ENCODE peak calls at places on chromosomes 6 and 20, in seven cellular contexts. One of them, this sample, is unnamed.

GRCh38 chr6:11969092-11969491 is 43.0 kb upstream of the HIVEP1 start:
- DNase-seq in CD4-positive, CD25-positive, alpha-beta regulatory T cell: no peak
- DNase-seq in PC-9: no peak
- DNase-seq in neural progenitor cell: no peak
- DNase-seq in tibial nerve: no peak
- DNase-seq in prostate gland: no peak
- DNase-seq in cardiac muscle cell: no peak
- DNase-seq in this sample: no peak

GRCh38 chr6:161498359-161498758 is 224.5 kb upstream of the AGPAT4 start:
- DNase-seq in cardiac muscle cell: peak; percentile 46
- DNase-seq in PC-9: no peak
- DNase-seq in prostate gland: no peak
- DNase-seq in tibial nerve: no peak
- DNase-seq in CD4-positive, CD25-positive, alpha-beta regulatory T cell: no peak
- DNase-seq in neural progenitor cell: peak; percentile 84
- DNase-seq in this sample: peak; percentile 75

GRCh38 chr6:20400476-20401402 is 940 bp upstream of the E2F3 start:
- DNase-seq in tibial nerve: peak; percentile 20
- DNase-seq in neural progenitor cell: peak; percentile 83
- DNase-seq in CD4-positive, CD25-positive, alpha-beta regulatory T cell: peak; percentile 63
- DNase-seq in PC-9: no peak
- DNase-seq in prostate gland: no peak
- DNase-seq in cardiac muscle cell: peak; percentile 81
- DNase-seq in this sample: peak; percentile 78

GRCh38 chr6:88179692-88180091 is 13.5 kb upstream of the CNR1 start:
- DNase-seq in CD4-positive, CD25-positive, alpha-beta regulatory T cell: no peak
- DNase-seq in neural progenitor cell: peak; percentile 17
- DNase-seq in prostate gland: no peak
- DNase-seq in cardiac muscle cell: no peak
- DNase-seq in PC-9: no peak
- DNase-seq in tibial nerve: no peak
- DNase-seq in this sample: no peak

GRCh38 chr6:53852805-53853204 is 58.0 kb downstream of the LRRC1 start:
- DNase-seq in neural progenitor cell: no peak
- DNase-seq in cardiac muscle cell: no peak
- DNase-seq in PC-9: no peak
- DNase-seq in CD4-positive, CD25-positive, alpha-beta regulatory T cell: no peak
- DNase-seq in prostate gland: no peak
- DNase-seq in tibial nerve: no peak
- DNase-seq in this sample: no peak

GRCh38 chr6:41937881-41938574 is 3.6 kb downstream of the CCND3 start:
- DNase-seq in PC-9: no peak
- DNase-seq in tibial nerve: no peak
- DNase-seq in cardiac muscle cell: no peak
- DNase-seq in neural progenitor cell: no peak
- DNase-seq in prostate gland: no peak
- DNase-seq in CD4-positive, CD25-positive, alpha-beta regulatory T cell: peak; percentile 81
- DNase-seq in this sample: no peak

GRCh38 chr6:41599836-41600445 is 38.3 kb upstream of the MDFI start:
- DNase-seq in neural progenitor cell: no peak
- DNase-seq in prostate gland: no peak
- DNase-seq in PC-9: no peak
- DNase-seq in tibial nerve: no peak
- DNase-seq in CD4-positive, CD25-positive, alpha-beta regulatory T cell: no peak
- DNase-seq in cardiac muscle cell: no peak
- DNase-seq in this sample: no peak

GRCh38 chr6:128005009-128005408 is 104.2 kb upstream of the THEMIS start:
- DNase-seq in PC-9: no peak
- DNase-seq in neural progenitor cell: no peak
- DNase-seq in CD4-positive, CD25-positive, alpha-beta regulatory T cell: no peak
- DNase-seq in cardiac muscle cell: no peak
- DNase-seq in prostate gland: no peak
- DNase-seq in tibial nerve: no peak
- DNase-seq in this sample: no peak

GRCh38 chr6:12113190-12113578 is 101.1 kb downstream of the HIVEP1 start:
- DNase-seq in prostate gland: no peak
- DNase-seq in cardiac muscle cell: no peak
- DNase-seq in PC-9: no peak
- DNase-seq in neural progenitor cell: no peak
- DNase-seq in tibial nerve: no peak
- DNase-seq in CD4-positive, CD25-positive, alpha-beta regulatory T cell: no peak
- DNase-seq in this sample: no peak

GRCh38 chr20:37539956-37540455 is 12.3 kb upstream of the BLCAP start:
- DNase-seq in tibial nerve: no peak
- DNase-seq in prostate gland: no peak
- DNase-seq in neural progenitor cell: no peak
- DNase-seq in cardiac muscle cell: no peak
- DNase-seq in CD4-positive, CD25-positive, alpha-beta regulatory T cell: no peak
- DNase-seq in PC-9: no peak
- DNase-seq in this sample: no peak

GRCh38 chr6:5270093-5270680 is 8.9 kb downstream of the FARS2 start:
- DNase-seq in cardiac muscle cell: peak; percentile 8
- DNase-seq in CD4-positive, CD25-positive, alpha-beta regulatory T cell: no peak
- DNase-seq in PC-9: no peak
- DNase-seq in prostate gland: no peak
- DNase-seq in neural progenitor cell: no peak
- DNase-seq in tibial nerve: no peak
- DNase-seq in this sample: no peak

GRCh38 chr20:32978009-32978335 is 26.3 kb downstream of the SUN5 start:
- DNase-seq in tibial nerve: no peak
- DNase-seq in neural progenitor cell: no peak
- DNase-seq in prostate gland: no peak
- DNase-seq in CD4-positive, CD25-positive, alpha-beta regulatory T cell: no peak
- DNase-seq in cardiac muscle cell: no peak
- DNase-seq in PC-9: no peak
- DNase-seq in this sample: no peak

GRCh38 chr20:38915355-38915754 is 10.9 kb upstream of the FAM83D start:
- DNase-seq in tibial nerve: no peak
- DNase-seq in cardiac muscle cell: no peak
- DNase-seq in CD4-positive, CD25-positive, alpha-beta regulatory T cell: no peak
- DNase-seq in PC-9: no peak
- DNase-seq in neural progenitor cell: no peak
- DNase-seq in prostate gland: no peak
- DNase-seq in this sample: no peak

GRCh38 chr20:64049060-64049886 is at the start of gene SOX18:
- DNase-seq in PC-9: peak; percentile 51
- DNase-seq in cardiac muscle cell: peak; percentile 64
- DNase-seq in CD4-positive, CD25-positive, alpha-beta regulatory T cell: peak; percentile 49
- DNase-seq in neural progenitor cell: peak; percentile 82
- DNase-seq in tibial nerve: no peak
- DNase-seq in prostate gland: no peak
- DNase-seq in this sample: peak; percentile 60

GRCh38 chr20:38222923-38223742 is 37.4 kb downstream of the KIAA1755 start:
- DNase-seq in prostate gland: no peak
- DNase-seq in neural progenitor cell: no peak
- DNase-seq in tibial nerve: no peak
- DNase-seq in cardiac muscle cell: no peak
- DNase-seq in PC-9: no peak
- DNase-seq in CD4-positive, CD25-positive, alpha-beta regulatory T cell: no peak
- DNase-seq in this sample: no peak

GRCh38 chr6:41671376-41671775 is 33.1 kb downstream of the MDFI start:
- DNase-seq in CD4-positive, CD25-positive, alpha-beta regulatory T cell: no peak
- DNase-seq in PC-9: no peak
- DNase-seq in cardiac muscle cell: no peak
- DNase-seq in neural progenitor cell: no peak
- DNase-seq in prostate gland: no peak
- DNase-seq in tibial nerve: no peak
- DNase-seq in this sample: no peak

GRCh38 chr6:47478233-47479155 is 905 bp downstream of the CD2AP start:
- DNase-seq in cardiac muscle cell: peak; percentile 38
- DNase-seq in neural progenitor cell: peak; percentile 38
- DNase-seq in CD4-positive, CD25-positive, alpha-beta regulatory T cell: peak; percentile 28
- DNase-seq in PC-9: no peak
- DNase-seq in prostate gland: peak; percentile 19
- DNase-seq in tibial nerve: no peak
- DNase-seq in this sample: peak; percentile 23

GRCh38 chr6:139126255-139126654 is 8.6 kb upstream of the HECA start:
- DNase-seq in prostate gland: no peak
- DNase-seq in CD4-positive, CD25-positive, alpha-beta regulatory T cell: peak; percentile 56
- DNase-seq in tibial nerve: no peak
- DNase-seq in PC-9: no peak
- DNase-seq in neural progenitor cell: no peak
- DNase-seq in cardiac muscle cell: no peak
- DNase-seq in this sample: no peak

GRCh38 chr6:106927531-106928398 is 46.8 kb downstream of the CD24 start:
- DNase-seq in prostate gland: no peak
- DNase-seq in cardiac muscle cell: peak; percentile 91
- DNase-seq in PC-9: peak; percentile 48
- DNase-seq in neural progenitor cell: peak; percentile 87
- DNase-seq in tibial nerve: no peak
- DNase-seq in CD4-positive, CD25-positive, alpha-beta regulatory T cell: peak; percentile 20
- DNase-seq in this sample: peak; percentile 8

GRCh38 chr6:8526619-8527018 is 91.3 kb upstream of the SLC35B3 start:
- DNase-seq in cardiac muscle cell: no peak
- DNase-seq in prostate gland: no peak
- DNase-seq in tibial nerve: no peak
- DNase-seq in PC-9: no peak
- DNase-seq in CD4-positive, CD25-positive, alpha-beta regulatory T cell: no peak
- DNase-seq in neural progenitor cell: peak; percentile 8
- DNase-seq in this sample: no peak

DNA sequence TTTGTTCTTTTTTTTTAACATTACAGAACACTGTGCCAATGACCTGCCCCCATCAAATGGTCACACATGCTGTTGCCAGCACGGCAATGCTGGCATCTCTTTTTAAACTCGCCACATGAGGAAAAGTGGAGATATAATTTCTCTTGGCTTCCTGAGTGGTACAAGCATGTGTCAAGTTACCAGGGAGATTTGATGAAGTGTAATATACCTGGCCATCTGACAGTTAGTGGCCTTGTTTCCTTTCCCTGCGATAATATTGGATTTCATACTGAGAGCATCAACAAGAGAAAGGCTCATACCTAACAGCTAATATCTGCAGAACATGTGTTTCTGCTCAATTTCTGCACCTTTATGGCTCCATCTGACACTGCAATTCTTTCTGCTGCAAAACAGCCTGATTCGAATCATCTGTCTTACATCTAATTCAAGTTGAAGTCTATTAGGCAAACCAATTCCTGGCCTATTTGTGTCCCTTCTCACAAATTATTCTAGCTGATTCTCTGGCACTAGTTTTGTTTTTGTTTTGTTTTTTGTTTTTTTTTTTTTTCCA is 519.5 kb downstream of the PREX1 start:
- DNase-seq in tibial nerve: no peak
- DNase-seq in PC-9: no peak
- DNase-seq in prostate gland: no peak
- DNase-seq in cardiac muscle cell: no peak
- DNase-seq in CD4-positive, CD25-positive, alpha-beta regulatory T cell: no peak
- DNase-seq in neural progenitor cell: no peak
- DNase-seq in this sample: no peak
- H3K4me3 ChIP-seq in tibial nerve: no peak overlapping the region
- H3K4me3 ChIP-seq in PC-9: no peak overlapping the region
- H3K4me3 ChIP-seq in prostate gland: no peak overlapping the region
- H3K4me3 ChIP-seq in cardiac muscle cell: no peak overlapping the region
- H3K4me3 ChIP-seq in CD4-positive, CD25-positive, alpha-beta regulatory T cell: no peak overlapping the region
- H3K4me3 ChIP-seq in neural progenitor cell: no peak overlapping the region
- H3K4me3 ChIP-seq in this sample: no peak overlapping the region

DNA sequence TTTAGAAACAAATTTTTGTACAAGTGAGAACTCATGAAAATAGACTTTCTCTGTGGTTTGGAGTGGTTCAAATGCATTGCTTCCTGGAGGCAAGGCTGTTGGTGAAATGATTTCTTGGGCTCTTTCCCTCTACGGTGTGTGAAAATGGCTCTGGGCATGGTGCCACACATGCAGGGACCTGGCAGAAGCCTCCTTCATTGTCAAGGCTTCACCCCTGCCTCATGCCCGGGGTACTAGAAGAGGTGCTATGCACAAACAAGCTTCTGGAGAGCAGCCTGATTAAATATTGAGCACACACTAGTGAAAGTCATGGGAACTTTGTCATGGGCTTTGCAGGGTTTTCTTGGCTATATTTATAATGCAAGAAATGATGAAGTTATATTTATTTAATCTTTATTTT is 20.8 kb downstream of the C6orf89 start:
- DNase-seq in cardiac muscle cell: no peak
- DNase-seq in PC-9: no peak
- DNase-seq in neural progenitor cell: no peak
- DNase-seq in tibial nerve: no peak
- DNase-seq in CD4-positive, CD25-positive, alpha-beta regulatory T cell: no peak
- DNase-seq in prostate gland: peak; percentile 91
- DNase-seq in this sample: no peak
- H3K36me3 ChIP-seq in cardiac muscle cell: peaks cover 17% of the 10 kb centered on the region
- H3K36me3 ChIP-seq in PC-9: peaks cover 20% of the 10 kb centered on the region
- H3K36me3 ChIP-seq in neural progenitor cell: no peaks in the 10 kb centered on the region
- H3K36me3 ChIP-seq in tibial nerve: peaks cover 14% of the 10 kb centered on the region
- H3K36me3 ChIP-seq in CD4-positive, CD25-positive, alpha-beta regulatory T cell: peaks cover 60% of the 10 kb centered on the region
- H3K36me3 ChIP-seq in prostate gland: peaks cover 3% of the 10 kb centered on the region
- H3K36me3 ChIP-seq in this sample: peaks cover 19% of the 10 kb centered on the region

DNA sequence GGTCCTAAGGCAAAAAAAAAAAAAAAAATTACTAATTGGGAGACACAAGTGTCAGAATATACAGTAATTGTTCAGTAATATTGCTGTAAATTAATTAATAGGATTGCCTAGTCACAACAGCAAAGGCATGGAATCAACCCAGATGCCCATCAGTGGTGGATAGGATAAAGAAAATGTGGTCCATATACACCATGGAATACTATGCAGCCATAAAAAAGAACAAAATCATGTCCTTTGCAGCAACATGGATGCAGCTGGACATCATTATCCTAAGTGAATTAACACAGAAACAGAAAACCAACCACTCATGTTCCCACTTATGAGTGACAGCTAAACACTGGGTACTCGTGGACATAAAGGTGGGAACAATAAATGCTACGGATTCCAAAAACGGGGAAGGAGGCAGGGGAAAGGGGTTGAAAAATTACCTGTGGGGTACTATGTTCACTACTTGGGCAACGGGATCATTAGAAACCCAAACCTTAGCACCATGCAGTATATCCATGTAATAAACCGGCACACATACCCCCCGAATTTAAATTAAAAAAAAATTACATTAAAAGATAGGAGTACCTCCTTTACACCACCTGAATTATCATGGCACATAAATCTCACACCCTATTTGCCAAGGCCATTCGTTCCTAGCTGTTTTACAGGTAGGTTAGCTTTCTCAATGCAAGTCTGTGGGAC is 689 bp upstream of the PFDN4 start:
- DNase-seq in cardiac muscle cell: no peak
- DNase-seq in prostate gland: no peak
- DNase-seq in tibial nerve: no peak
- DNase-seq in neural progenitor cell: no peak
- DNase-seq in CD4-positive, CD25-positive, alpha-beta regulatory T cell: no peak
- DNase-seq in PC-9: no peak
- DNase-seq in this sample: no peak
- H3K4me3 ChIP-seq in cardiac muscle cell: peak overlapping the region; percentile 92
- H3K4me3 ChIP-seq in prostate gland: peak overlapping the region; percentile 98
- H3K4me3 ChIP-seq in tibial nerve: peak overlapping the region; percentile 61
- H3K4me3 ChIP-seq in neural progenitor cell: peak overlapping the region; percentile 99
- H3K4me3 ChIP-seq in CD4-positive, CD25-positive, alpha-beta regulatory T cell: peak overlapping the region; percentile 90
- H3K4me3 ChIP-seq in PC-9: peak overlapping the region; percentile 73
- H3K4me3 ChIP-seq in this sample: peak overlapping the region; percentile 74

DNA sequence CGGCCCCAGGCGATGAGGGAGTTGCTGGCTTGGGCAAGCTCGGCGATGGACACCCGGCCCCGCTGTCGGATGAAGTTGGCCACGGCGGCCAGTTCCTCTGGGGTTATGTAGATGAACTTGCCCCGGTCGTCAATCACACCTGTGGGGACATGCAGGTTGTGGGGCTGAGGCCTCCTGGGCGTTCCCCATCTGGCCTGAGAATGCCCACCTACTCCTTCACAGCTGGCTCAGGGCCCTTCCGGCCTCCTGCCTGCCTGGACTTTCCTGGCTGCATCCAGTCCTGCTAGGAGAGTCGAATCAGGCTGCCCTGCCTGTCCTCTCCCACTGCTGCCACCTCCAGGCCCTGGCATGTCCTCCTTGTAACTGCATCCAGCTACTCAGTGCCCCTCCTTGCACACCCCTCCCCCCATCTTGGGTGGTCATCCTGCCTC is 13.8 kb downstream of the DDRGK1 start:
- DNase-seq in cardiac muscle cell: no peak
- DNase-seq in prostate gland: no peak
- DNase-seq in PC-9: no peak
- DNase-seq in neural progenitor cell: peak; percentile 21
- DNase-seq in CD4-positive, CD25-positive, alpha-beta regulatory T cell: no peak
- DNase-seq in tibial nerve: no peak
- DNase-seq in this sample: no peak
- H3K36me3 ChIP-seq in cardiac muscle cell: peaks cover 22% of the 10 kb centered on the region
- H3K36me3 ChIP-seq in prostate gland: peaks cover 33% of the 10 kb centered on the region
- H3K36me3 ChIP-seq in PC-9: peaks cover 3% of the 10 kb centered on the region
- H3K36me3 ChIP-seq in neural progenitor cell: no peaks in the 10 kb centered on the region
- H3K36me3 ChIP-seq in CD4-positive, CD25-positive, alpha-beta regulatory T cell: peaks cover 54% of the 10 kb centered on the region
- H3K36me3 ChIP-seq in tibial nerve: peaks cover 25% of the 10 kb centered on the region
- H3K36me3 ChIP-seq in this sample: peaks cover 62% of the 10 kb centered on the region